ENCODE peak calls at places on chromosomes 13 and 19, in ten cellular contexts. One of them, this sample, is unnamed.

GRCh38 chr13:59483441-59484116 is 680.1 kb downstream of the DIAPH3 start:
- DNase-seq in mucosa of descending colon: no peak
- DNase-seq in bronchial epithelial cell: no peak
- DNase-seq in upper lobe of right lung: no peak
- DNase-seq in hepatocyte: no peak
- DNase-seq in breast epithelium: no peak
- DNase-seq in psoas muscle: no peak
- DNase-seq in right atrium auricular region: no peak
- DNase-seq in body of pancreas: no peak
- DNase-seq in astrocyte of the cerebellum: no peak
- DNase-seq in this sample: peak

GRCh38 chr13:106464076-106464475 is 71.4 kb downstream of the EFNB2 start:
- DNase-seq in mucosa of descending colon: no peak
- DNase-seq in bronchial epithelial cell: no peak
- DNase-seq in upper lobe of right lung: no peak
- DNase-seq in hepatocyte: no peak
- DNase-seq in breast epithelium: no peak
- DNase-seq in psoas muscle: no peak
- DNase-seq in right atrium auricular region: no peak
- DNase-seq in body of pancreas: no peak
- DNase-seq in astrocyte of the cerebellum: peak
- DNase-seq in this sample: no peak

GRCh38 chr13:71874490-71874889 is 7.5 kb upstream of the DACH1 start:
- DNase-seq in mucosa of descending colon: no peak
- DNase-seq in bronchial epithelial cell: no peak
- DNase-seq in upper lobe of right lung: no peak
- DNase-seq in hepatocyte: no peak
- DNase-seq in breast epithelium: no peak
- DNase-seq in psoas muscle: no peak
- DNase-seq in right atrium auricular region: no peak
- DNase-seq in body of pancreas: no peak
- DNase-seq in astrocyte of the cerebellum: no peak
- DNase-seq in this sample: no peak

GRCh38 chr13:52785721-52786120 is 46.1 kb upstream of the CNMD start:
- DNase-seq in mucosa of descending colon: no peak
- DNase-seq in bronchial epithelial cell: peak
- DNase-seq in upper lobe of right lung: no peak
- DNase-seq in hepatocyte: no peak
- DNase-seq in breast epithelium: no peak
- DNase-seq in psoas muscle: no peak
- DNase-seq in right atrium auricular region: no peak
- DNase-seq in body of pancreas: no peak
- DNase-seq in astrocyte of the cerebellum: no peak
- DNase-seq in this sample: no peak

GRCh38 chr19:35845215-35846037 is 6.9 kb downstream of the NPHS1 start:
- DNase-seq in mucosa of descending colon: peak
- DNase-seq in bronchial epithelial cell: peak
- DNase-seq in upper lobe of right lung: no peak
- DNase-seq in hepatocyte: peak
- DNase-seq in breast epithelium: no peak
- DNase-seq in psoas muscle: peak
- DNase-seq in right atrium auricular region: no peak
- DNase-seq in body of pancreas: peak
- DNase-seq in astrocyte of the cerebellum: no peak
- DNase-seq in this sample: no peak

GRCh38 chr19:41795031-41795461 is 1.3 kb upstream of the CEACAM3 start:
- DNase-seq in mucosa of descending colon: no peak
- DNase-seq in bronchial epithelial cell: peak
- DNase-seq in upper lobe of right lung: no peak
- DNase-seq in hepatocyte: peak
- DNase-seq in breast epithelium: no peak
- DNase-seq in psoas muscle: no peak
- DNase-seq in right atrium auricular region: no peak
- DNase-seq in body of pancreas: peak
- DNase-seq in astrocyte of the cerebellum: no peak
- DNase-seq in this sample: peak

GRCh38 chr19:5339950-5340636 is 519 bp downstream of the PTPRS start:
- DNase-seq in mucosa of descending colon: no peak
- DNase-seq in bronchial epithelial cell: no peak
- DNase-seq in upper lobe of right lung: no peak
- DNase-seq in hepatocyte: peak
- DNase-seq in breast epithelium: no peak
- DNase-seq in psoas muscle: no peak
- DNase-seq in right atrium auricular region: no peak
- DNase-seq in body of pancreas: peak
- DNase-seq in astrocyte of the cerebellum: no peak
- DNase-seq in this sample: no peak

GRCh38 chr13:110491869-110492268 is 69.7 kb downstream of the RAB20 start:
- DNase-seq in mucosa of descending colon: no peak
- DNase-seq in bronchial epithelial cell: no peak
- DNase-seq in upper lobe of right lung: no peak
- DNase-seq in hepatocyte: no peak
- DNase-seq in breast epithelium: no peak
- DNase-seq in psoas muscle: no peak
- DNase-seq in right atrium auricular region: no peak
- DNase-seq in body of pancreas: no peak
- DNase-seq in astrocyte of the cerebellum: no peak
- DNase-seq in this sample: no peak

GRCh38 chr13:43405457-43405856 is 381.3 kb downstream of the ENOX1 start:
- DNase-seq in mucosa of descending colon: no peak
- DNase-seq in bronchial epithelial cell: peak
- DNase-seq in upper lobe of right lung: no peak
- DNase-seq in hepatocyte: no peak
- DNase-seq in breast epithelium: no peak
- DNase-seq in psoas muscle: no peak
- DNase-seq in right atrium auricular region: no peak
- DNase-seq in body of pancreas: no peak
- DNase-seq in astrocyte of the cerebellum: peak
- DNase-seq in this sample: peak

GRCh38 chr19:10568444-10568825 is 344 bp downstream of the CDKN2D start:
- DNase-seq in mucosa of descending colon: peak
- DNase-seq in bronchial epithelial cell: peak
- DNase-seq in upper lobe of right lung: peak
- DNase-seq in hepatocyte: peak
- DNase-seq in breast epithelium: peak
- DNase-seq in psoas muscle: peak
- DNase-seq in right atrium auricular region: no peak
- DNase-seq in body of pancreas: peak
- DNase-seq in astrocyte of the cerebellum: no peak
- DNase-seq in this sample: no peak

GRCh38 chr13:52744842-52745241 is 5.2 kb upstream of the CNMD start:
- DNase-seq in mucosa of descending colon: no peak
- DNase-seq in bronchial epithelial cell: no peak
- DNase-seq in upper lobe of right lung: no peak
- DNase-seq in hepatocyte: no peak
- DNase-seq in breast epithelium: no peak
- DNase-seq in psoas muscle: no peak
- DNase-seq in right atrium auricular region: no peak
- DNase-seq in body of pancreas: no peak
- DNase-seq in astrocyte of the cerebellum: no peak
- DNase-seq in this sample: no peak

GRCh38 chr19:15025237-15025636 is 24.0 kb upstream of the CASP14 start:
- DNase-seq in mucosa of descending colon: no peak
- DNase-seq in bronchial epithelial cell: no peak
- DNase-seq in upper lobe of right lung: no peak
- DNase-seq in hepatocyte: no peak
- DNase-seq in breast epithelium: no peak
- DNase-seq in psoas muscle: no peak
- DNase-seq in right atrium auricular region: no peak
- DNase-seq in body of pancreas: peak
- DNase-seq in astrocyte of the cerebellum: no peak
- DNase-seq in this sample: no peak
- TF ChIP-seq CTCF in mucosa of descending colon: no peak
- TF ChIP-seq CTCF in bronchial epithelial cell: peak
- TF ChIP-seq CTCF in upper lobe of right lung: no peak
- TF ChIP-seq CTCF in hepatocyte: no peak
- TF ChIP-seq CTCF in breast epithelium: no peak
- TF ChIP-seq CTCF in psoas muscle: no peak
- TF ChIP-seq CTCF in right atrium auricular region: no peak
- TF ChIP-seq CTCF in body of pancreas: no peak
- TF ChIP-seq CTCF in astrocyte of the cerebellum: no peak
- TF ChIP-seq CTCF in this sample: no peak

GRCh38 chr19:46487802-46488445 is 7.7 kb downstream of the PNMA8B start:
- DNase-seq in mucosa of descending colon: no peak
- DNase-seq in bronchial epithelial cell: peak
- DNase-seq in upper lobe of right lung: peak
- DNase-seq in hepatocyte: peak
- DNase-seq in breast epithelium: peak
- DNase-seq in psoas muscle: peak
- DNase-seq in right atrium auricular region: peak
- DNase-seq in body of pancreas: peak
- DNase-seq in astrocyte of the cerebellum: no peak
- DNase-seq in this sample: peak
- H3K4me3 ChIP-seq in mucosa of descending colon: no peak
- H3K4me3 ChIP-seq in bronchial epithelial cell: no peak
- H3K4me3 ChIP-seq in upper lobe of right lung: peak
- H3K4me3 ChIP-seq in hepatocyte: peak
- H3K4me3 ChIP-seq in breast epithelium: peak
- H3K4me3 ChIP-seq in psoas muscle: peak
- H3K4me3 ChIP-seq in right atrium auricular region: peak
- H3K4me3 ChIP-seq in body of pancreas: no peak
- H3K4me3 ChIP-seq in astrocyte of the cerebellum: peak
- H3K4me3 ChIP-seq in this sample: peak

GRCh38 chr19:7903244-7904073 is at the start of gene MAP2K7:
- DNase-seq in mucosa of descending colon: peak
- DNase-seq in bronchial epithelial cell: peak
- DNase-seq in upper lobe of right lung: peak
- DNase-seq in hepatocyte: peak
- DNase-seq in breast epithelium: peak
- DNase-seq in psoas muscle: peak
- DNase-seq in right atrium auricular region: peak
- DNase-seq in body of pancreas: peak
- DNase-seq in astrocyte of the cerebellum: peak
- DNase-seq in this sample: peak
- TF ChIP-seq CTCF in mucosa of descending colon: peak
- TF ChIP-seq CTCF in bronchial epithelial cell: peak
- TF ChIP-seq CTCF in upper lobe of right lung: peak
- TF ChIP-seq CTCF in hepatocyte: peak
- TF ChIP-seq CTCF in breast epithelium: peak
- TF ChIP-seq CTCF in psoas muscle: peak
- TF ChIP-seq CTCF in right atrium auricular region: no peak
- TF ChIP-seq CTCF in body of pancreas: peak
- TF ChIP-seq CTCF in astrocyte of the cerebellum: peak
- TF ChIP-seq CTCF in this sample: peak

GRCh38 chr19:40009674-40010073 is 12.8 kb downstream of the ZNF546 start:
- DNase-seq in mucosa of descending colon: no peak
- DNase-seq in bronchial epithelial cell: no peak
- DNase-seq in upper lobe of right lung: no peak
- DNase-seq in hepatocyte: no peak
- DNase-seq in breast epithelium: no peak
- DNase-seq in psoas muscle: no peak
- DNase-seq in right atrium auricular region: no peak
- DNase-seq in body of pancreas: no peak
- DNase-seq in astrocyte of the cerebellum: no peak
- DNase-seq in this sample: no peak

DNA sequence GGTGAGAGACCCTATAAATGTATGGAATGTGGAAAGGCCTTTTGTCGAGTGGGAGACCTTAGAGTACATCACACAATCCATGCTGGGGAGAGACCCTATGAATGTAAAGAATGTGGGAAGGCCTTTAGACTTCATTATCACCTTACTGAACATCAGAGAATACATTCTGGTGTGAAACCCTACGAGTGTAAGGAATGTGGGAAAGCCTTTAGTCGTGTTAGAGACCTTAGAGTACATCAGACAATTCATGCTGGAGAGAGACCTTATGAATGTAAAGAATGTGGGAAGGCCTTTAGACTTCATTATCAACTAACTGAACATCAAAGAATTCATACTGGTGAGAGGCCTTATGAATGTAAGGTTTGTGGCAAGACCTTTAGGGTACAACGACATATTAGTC is 17.1 kb downstream of the ZNF546 start:
- DNase-seq in mucosa of descending colon: no peak
- DNase-seq in bronchial epithelial cell: no peak
- DNase-seq in upper lobe of right lung: no peak
- DNase-seq in hepatocyte: no peak
- DNase-seq in breast epithelium: no peak
- DNase-seq in psoas muscle: no peak
- DNase-seq in right atrium auricular region: no peak
- DNase-seq in body of pancreas: no peak
- DNase-seq in astrocyte of the cerebellum: no peak
- DNase-seq in this sample: no peak
- H3K4me3 ChIP-seq in mucosa of descending colon: no peak
- H3K4me3 ChIP-seq in bronchial epithelial cell: no peak
- H3K4me3 ChIP-seq in upper lobe of right lung: no peak
- H3K4me3 ChIP-seq in hepatocyte: no peak
- H3K4me3 ChIP-seq in breast epithelium: no peak
- H3K4me3 ChIP-seq in psoas muscle: no peak
- H3K4me3 ChIP-seq in right atrium auricular region: no peak
- H3K4me3 ChIP-seq in body of pancreas: no peak
- H3K4me3 ChIP-seq in astrocyte of the cerebellum: no peak
- H3K4me3 ChIP-seq in this sample: no peak

GRCh38 chr19:20359933-20360720 is 193.1 kb downstream of the ZNF486 start:
- DNase-seq in mucosa of descending colon: no peak
- DNase-seq in bronchial epithelial cell: peak
- DNase-seq in upper lobe of right lung: no peak
- DNase-seq in hepatocyte: no peak
- DNase-seq in breast epithelium: no peak
- DNase-seq in psoas muscle: no peak
- DNase-seq in right atrium auricular region: no peak
- DNase-seq in body of pancreas: peak
- DNase-seq in astrocyte of the cerebellum: no peak
- DNase-seq in this sample: no peak
- TF ChIP-seq CTCF in mucosa of descending colon: no peak
- TF ChIP-seq CTCF in bronchial epithelial cell: no peak
- TF ChIP-seq CTCF in upper lobe of right lung: peak
- TF ChIP-seq CTCF in hepatocyte: no peak
- TF ChIP-seq CTCF in breast epithelium: no peak
- TF ChIP-seq CTCF in psoas muscle: no peak
- TF ChIP-seq CTCF in right atrium auricular region: no peak
- TF ChIP-seq CTCF in body of pancreas: peak
- TF ChIP-seq CTCF in astrocyte of the cerebellum: no peak
- TF ChIP-seq CTCF in this sample: no peak

DNA sequence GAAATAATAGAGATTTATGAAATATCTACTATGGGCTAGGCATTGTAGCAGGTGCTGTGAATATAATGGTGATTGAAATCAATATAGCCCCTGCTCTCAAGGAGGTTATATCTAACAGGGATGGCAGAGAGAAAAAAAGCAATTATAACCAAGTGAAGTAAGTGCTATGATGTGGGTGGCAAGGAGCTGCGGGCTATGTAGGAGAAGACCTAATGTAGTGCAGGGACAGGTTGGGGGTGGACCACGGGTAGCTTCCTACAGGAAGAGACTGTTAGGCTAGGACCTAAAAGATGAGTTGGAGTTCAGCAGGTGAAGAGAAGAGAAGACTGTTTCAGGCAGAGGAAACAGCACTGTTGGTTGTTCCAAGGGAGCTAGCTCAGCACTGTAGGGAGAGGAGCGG is 311.0 kb downstream of the KCNRG start:
- DNase-seq in mucosa of descending colon: no peak
- DNase-seq in bronchial epithelial cell: no peak
- DNase-seq in upper lobe of right lung: no peak
- DNase-seq in hepatocyte: no peak
- DNase-seq in breast epithelium: no peak
- DNase-seq in psoas muscle: no peak
- DNase-seq in right atrium auricular region: no peak
- DNase-seq in body of pancreas: no peak
- DNase-seq in astrocyte of the cerebellum: no peak
- DNase-seq in this sample: no peak
- H3K4me3 ChIP-seq in mucosa of descending colon: no peak
- H3K4me3 ChIP-seq in bronchial epithelial cell: no peak
- H3K4me3 ChIP-seq in upper lobe of right lung: no peak
- H3K4me3 ChIP-seq in hepatocyte: no peak
- H3K4me3 ChIP-seq in breast epithelium: no peak
- H3K4me3 ChIP-seq in psoas muscle: no peak
- H3K4me3 ChIP-seq in right atrium auricular region: no peak
- H3K4me3 ChIP-seq in body of pancreas: no peak
- H3K4me3 ChIP-seq in astrocyte of the cerebellum: no peak
- H3K4me3 ChIP-seq in this sample: no peak

This sample was measured in fibroblast of the aortic adventitia.